ENCODE peak calls at places on chromosome 17, in six cellular contexts. R is A549, Z is upper lobe of left lung, I is HepG2, F is GM12878, J is K562. S is an unnamed sample. For H3K9me3, the result is how much of the 10 kb centered on the place peaks cover.

GRCh38 chr17:1800240-1800639 is 29.5 kb downstream of the SMYD4 start:
- ATAC-seq in R (no peak), Z (no peak), I (no peak), F (no peak), J (no peak), S (no peak)

GRCh38 chr17:161481-161880 is 20.0 kb downstream of the DOC2B start:
- ATAC-seq in R (no peak), Z (no peak), I (no peak), F (no peak), J (no peak), S (no peak)

GRCh38 chr17:45244725-45245656 is 16.9 kb downstream of the SPATA32 start:
- ATAC-seq in R (no peak), Z (no peak), I (peak), F (no peak), J (no peak), S (no peak)

GRCh38 chr17:60606036-60606435 is 6.0 kb downstream of the PPM1D start:
- ATAC-seq in R (no peak), Z (no peak), I (no peak), F (no peak), J (no peak), S (no peak)

GRCh38 chr17:78812849-78813248 is 27.8 kb downstream of the USP36 start:
- ATAC-seq in R (no peak), Z (no peak), I (no peak), F (peak), J (no peak), S (peak)

GRCh38 chr17:62860962-62861873 is 53.1 kb upstream of the MARCHF10 start:
- ATAC-seq in R (peak), Z (peak), I (no peak), F (no peak), J (no peak), S (no peak)

GRCh38 chr17:77681820-77682219 is 276.7 kb upstream of the TNRC6C start:
- ATAC-seq in R (no peak), Z (no peak), I (no peak), F (no peak), J (no peak), S (peak)

GRCh38 chr17:50514388-50514787 is 6.1 kb downstream of the MYCBPAP start:
- ATAC-seq in R (no peak), Z (no peak), I (no peak), F (no peak), J (no peak), S (no peak)

GRCh38 chr17:39365252-39365651 is 36.2 kb downstream of the FBXL20 start:
- ATAC-seq in R (no peak), Z (no peak), I (no peak), F (no peak), J (peak), S (peak)

GRCh38 chr17:77488531-77489238 is 347.9 kb downstream of the SEC14L1 start:
- ATAC-seq in R (no peak), Z (no peak), I (no peak), F (no peak), J (no peak), S (no peak)

GRCh38 chr17:65037157-65037556 is 19.4 kb downstream of the GNA13 start:
- ATAC-seq in R (peak), Z (no peak), I (no peak), F (no peak), J (no peak), S (no peak)

GRCh38 chr17:48406936-48407567 is 23.0 kb downstream of the SKAP1 start:
- ATAC-seq in R (no peak), Z (no peak), I (no peak), F (no peak), J (no peak), S (no peak)

GRCh38 chr17:13931111-13931526 is 138.2 kb upstream of the COX10 start:
- ATAC-seq in R (no peak), Z (peak), I (no peak), F (no peak), J (no peak), S (peak)

GRCh38 chr17:2083613-2084128 is 28.8 kb downstream of the HIC1 start:
- ATAC-seq in R (peak), Z (peak), I (peak), F (peak), J (peak), S (no peak)

GRCh38 chr17:71548540-71549190 is 572.2 kb upstream of the SOX9 start:
- ATAC-seq in R (no peak), Z (no peak), I (no peak), F (no peak), J (no peak), S (no peak)

GRCh38 chr17:5183410-5183793 is 8.3 kb downstream of the ZNF594 start:
- ATAC-seq in R (no peak), Z (no peak), I (no peak), F (no peak), J (no peak), S (no peak)

GRCh38 chr17:5181509-5182305 is 10.0 kb downstream of the ZNF594 start:
- ATAC-seq in R (no peak), Z (no peak), I (no peak), F (no peak), J (no peak), S (no peak)

GRCh38 chr17:5184284-5184683 is 7.4 kb downstream of the ZNF594 start:
- ATAC-seq in R (no peak), Z (no peak), I (no peak), F (no peak), J (no peak), S (no peak)

GRCh38 chr17:5179003-5179402 is 12.7 kb downstream of the ZNF594 start:
- ATAC-seq in R (no peak), Z (no peak), I (no peak), F (no peak), J (no peak), S (no peak)

DNA sequence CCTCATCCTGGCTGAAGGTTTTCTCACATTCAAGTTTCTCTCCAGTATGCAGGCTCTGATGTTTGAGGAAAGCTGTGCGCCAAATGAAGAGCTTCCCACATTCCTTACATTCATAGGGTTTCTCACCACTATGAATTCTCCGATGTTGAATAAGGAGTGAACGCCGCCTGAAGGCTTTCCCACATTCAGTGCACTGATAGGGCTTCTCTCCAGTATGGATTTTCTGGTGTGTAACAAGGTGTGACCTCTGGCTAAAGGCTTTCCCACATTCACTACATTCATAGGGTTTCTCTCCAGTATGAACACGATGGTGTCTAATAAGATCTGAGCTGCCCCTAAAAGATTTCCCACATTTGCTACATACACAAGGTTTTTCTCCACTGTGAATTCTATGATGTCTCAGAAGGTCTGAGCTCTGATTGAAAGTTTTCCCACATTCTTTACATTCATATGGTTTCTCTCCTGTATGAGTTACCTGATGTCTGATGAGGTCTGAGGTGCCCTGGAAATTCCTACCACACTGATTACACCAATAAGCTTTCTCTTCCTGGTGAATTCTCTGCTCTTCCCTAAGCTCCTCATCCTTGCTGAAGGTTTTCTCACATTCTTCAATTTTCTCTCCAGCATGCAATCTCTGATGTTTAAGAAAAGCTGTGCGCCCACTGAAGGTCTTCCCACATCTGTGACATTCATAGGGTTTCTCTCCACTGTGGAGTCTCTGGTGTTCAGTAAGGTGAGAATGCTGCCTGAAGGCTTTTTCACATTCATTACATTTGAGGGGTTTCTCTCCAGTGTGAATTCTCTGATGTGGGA is 8.9 kb downstream of the ZNF594 start:
- ATAC-seq in R (no peak), Z (no peak), I (no peak), F (no peak), J (no peak), S (no peak)
- H3K9me3 ChIP-seq in R (half or more), Z (half or more), I (under half), F (half or more), J (under half), S (half or more)

DNA sequence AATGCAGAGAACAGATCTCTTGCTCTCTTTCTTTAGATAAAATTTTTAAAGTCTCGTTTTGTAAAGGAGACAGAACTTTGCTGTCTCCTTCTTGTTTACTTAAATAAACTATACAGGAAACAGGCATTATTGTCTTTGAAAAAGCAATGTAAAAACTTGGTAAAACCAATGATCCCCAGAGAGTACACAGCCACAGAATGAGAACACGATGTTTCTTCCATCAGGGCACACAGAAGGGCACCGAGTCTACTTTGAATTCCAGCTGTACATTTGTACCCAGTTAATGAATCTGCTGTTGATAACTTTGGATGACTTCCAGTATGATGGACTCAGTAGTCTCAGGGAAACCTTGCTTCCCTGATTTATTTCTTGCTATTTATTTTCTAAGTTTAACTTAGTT is 8.1 kb upstream of the TMEM100 start:
- ATAC-seq in R (no peak), Z (no peak), I (no peak), F (no peak), J (no peak), S (no peak)
- TF ChIP-seq EP300 in R (no peak), Z (peak), I (no peak), F (no peak), J (no peak), S (no peak)

GRCh38 chr17:75228305-75228704 is 22.8 kb downstream of the NUP85 start:
- ATAC-seq in R (no peak), Z (peak), I (no peak), F (no peak), J (no peak), S (peak)
- H3K27ac ChIP-seq in R (no peak), Z (peak), I (no peak), F (no peak), J (no peak), S (no peak)

GRCh38 chr17:22300731-22301352 is 608.5 kb downstream of the KCNJ18 start:
- ATAC-seq in R (no peak), Z (no peak), I (no peak), F (no peak), J (no peak), S (no peak)
- H3K9me3 ChIP-seq in R (under half), Z (under half), I (under half), F (under half), J (under half), S (under half)

GRCh38 chr17:21284319-21285163 is at the start of gene MAP2K3:
- ATAC-seq in R (peak), Z (peak), I (peak), F (peak), J (peak), S (peak)
- TF ChIP-seq EP300 in R (no peak), Z (no peak), I (no peak), F (no peak), J (no peak), S (no peak)

DNA sequence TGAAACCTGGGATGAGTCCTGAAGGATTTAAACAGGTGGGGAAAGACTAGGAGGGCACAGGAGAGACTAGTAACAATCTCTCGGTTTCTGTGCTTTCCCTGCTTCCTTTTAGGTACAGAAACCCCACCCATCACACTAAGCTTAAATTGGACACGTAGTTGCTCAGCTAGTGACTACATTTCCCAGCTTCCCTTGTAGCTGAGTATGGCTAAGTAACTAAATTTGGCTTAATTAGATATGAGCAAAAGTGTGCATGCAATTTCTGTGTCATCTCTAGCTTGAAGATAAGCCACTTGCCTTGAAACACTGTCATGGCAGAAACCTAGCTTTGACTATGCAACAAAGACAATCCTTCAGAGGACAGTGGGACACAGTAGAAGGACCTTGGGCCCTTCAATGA is 36.5 kb downstream of the CACNG1 start:
- ATAC-seq in R (no peak), Z (no peak), I (no peak), F (peak), J (peak), S (no peak)
- H3K27ac ChIP-seq in R (no peak), Z (no peak), I (no peak), F (peak), J (no peak), S (no peak)

GRCh38 chr17:26809033-26809432 is 484.9 kb upstream of the WSB1 start:
- ATAC-seq in R (no peak), Z (no peak), I (no peak), F (no peak), J (no peak), S (no peak)

DNA sequence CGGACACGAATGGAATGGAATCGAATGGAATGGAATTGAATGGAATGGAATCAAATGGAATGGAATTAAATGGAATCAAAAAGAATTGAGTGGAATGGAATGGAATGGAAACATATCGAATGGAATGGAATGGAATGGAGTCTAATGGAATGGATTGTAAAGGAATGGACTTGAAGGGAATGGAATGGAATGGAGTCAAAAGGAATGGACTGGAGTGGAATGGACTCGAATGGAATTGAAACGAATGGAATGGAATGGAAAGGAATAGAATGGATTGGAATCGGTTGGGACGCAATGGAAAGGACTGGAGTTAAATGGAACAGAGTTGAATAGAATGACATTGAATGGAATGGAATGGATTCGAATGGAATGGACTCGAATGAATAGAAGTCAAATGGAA is 486.9 kb upstream of the WSB1 start:
- ATAC-seq in R (no peak), Z (no peak), I (no peak), F (no peak), J (no peak), S (no peak)
- H3K9me3 ChIP-seq in R (under half), Z (half or more), I (half or more), F (under half), J (under half), S (under half)

GRCh38 chr17:34245496-34245895 is 9.6 kb upstream of the CCL2 start:
- ATAC-seq in R (no peak), Z (no peak), I (no peak), F (no peak), J (no peak), S (no peak)
- TF ChIP-seq EP300 in R (no peak), Z (no peak), I (no peak), F (no peak), J (no peak), S (no peak)

DNA sequence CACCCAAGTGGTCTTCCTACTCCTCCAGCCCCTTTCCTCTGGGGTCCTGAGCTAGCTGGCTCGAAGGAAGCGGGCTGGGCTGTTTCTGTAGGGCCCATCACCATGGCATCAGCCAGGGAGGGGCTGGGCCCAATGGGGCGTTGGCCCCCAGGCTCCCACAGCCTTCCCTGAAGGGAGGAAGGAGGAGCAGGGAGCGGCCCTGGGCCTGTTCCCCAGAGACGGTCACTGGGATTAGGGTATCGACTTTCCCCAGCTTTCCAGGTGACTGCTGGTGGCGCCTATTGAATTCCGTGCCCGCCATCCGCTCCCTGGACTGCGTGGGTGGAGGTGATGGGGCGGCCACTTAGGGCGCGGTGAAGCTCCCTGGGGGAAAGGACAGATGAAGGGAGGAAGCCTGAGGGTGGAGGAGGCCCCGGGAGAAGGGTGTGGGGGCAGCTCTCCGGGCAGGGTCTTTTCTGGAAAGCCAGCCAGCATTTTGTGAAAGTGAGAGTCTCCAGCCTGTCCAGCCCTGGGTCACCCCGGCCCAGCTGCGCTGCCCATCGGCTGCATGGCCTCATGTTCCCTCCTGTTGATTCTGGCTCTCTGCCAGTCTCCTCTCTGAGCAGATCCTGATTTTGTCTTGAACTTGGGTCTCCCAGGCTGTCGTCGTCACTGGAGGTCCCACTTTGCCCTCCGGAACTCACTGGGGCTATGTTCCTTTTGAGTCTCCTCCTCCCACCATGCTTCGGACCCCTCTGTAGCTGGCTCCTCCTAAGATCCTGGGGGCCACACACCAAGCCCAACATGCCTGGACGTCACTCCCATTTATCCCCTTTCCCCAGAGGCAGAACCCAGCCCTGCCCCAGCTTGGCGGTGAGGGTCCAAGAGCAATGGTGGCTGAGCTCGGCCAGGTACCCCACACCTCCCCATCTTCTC is 9.8 kb downstream of the NHERF1 start:
- ATAC-seq in R (peak), Z (no peak), I (peak), F (no peak), J (no peak), S (peak)
- H3K27ac ChIP-seq in R (peak), Z (peak), I (peak), F (no peak), J (no peak), S (peak)